ENCODE peak calls at places on chromosomes 6 and 20, in four cellular contexts. Y is HepG2, M is GM12878, Z is K562. L is an unnamed sample. For H3K27me3 and H3K4me1, the result is how much of the 10 kb centered on the place peaks cover.

GRCh38 chr20:39893013-39893685 is 795.9 kb downstream of the MAFB start:
- DNase-seq in Z (no peak), M (no peak), Y (no peak), L (peak)

GRCh38 chr6:113351183-113351834 is 505.8 kb upstream of the MARCKS start:
- DNase-seq in Y (no peak), M (no peak), Z (no peak), L (peak)

GRCh38 chr6:168342626-168343025 is 23.0 kb upstream of the DACT2 start:
- DNase-seq in Z (no peak), M (no peak), Y (no peak), L (no peak)

GRCh38 chr6:33427585-33428218 is 7.8 kb downstream of the SYNGAP1 start:
- DNase-seq in Z (peak), Y (no peak), M (no peak), L (no peak)

GRCh38 chr6:30198166-30199084 is 14.8 kb downstream of the TRIM26 start:
- DNase-seq in Y (no peak), M (no peak), Z (no peak), L (no peak)

GRCh38 chr6:155154158-155154830 is 109.5 kb upstream of the CLDN20 start:
- DNase-seq in Y (peak), Z (peak), M (no peak), L (peak)

GRCh38 chr6:151155095-151155494 is 84.7 kb upstream of the AKAP12 start:
- DNase-seq in Z (no peak), Y (no peak), M (no peak), L (no peak)

GRCh38 chr6:39496951-39497350 is 174.4 kb upstream of the KCNK16 start:
- DNase-seq in Y (no peak), Z (no peak), M (no peak), L (no peak)

GRCh38 chr20:16241911-16242310 is 331.3 kb downstream of the KIF16B start:
- DNase-seq in M (no peak), Y (peak), Z (no peak), L (no peak)

GRCh38 chr20:9919271-9920014 is 80.6 kb upstream of the PAK5 start:
- DNase-seq in Z (no peak), Y (no peak), M (peak), L (no peak)

GRCh38 chr6:170022827-170023619 is 267.9 kb downstream of the DLL1 start:
- DNase-seq in Z (no peak), Y (no peak), M (no peak), L (no peak)

GRCh38 chr6:36436466-36436865 is 6.2 kb downstream of the PXT1 start:
- DNase-seq in Z (no peak), Y (no peak), M (no peak), L (peak)

GRCh38 chr6:111490067-111490466 is 7.0 kb upstream of the REV3L start:
- DNase-seq in Z (no peak), M (no peak), Y (no peak), L (no peak)

GRCh38 chr6:108592371-108593337 is 31.9 kb downstream of the FOXO3 start:
- DNase-seq in Y (no peak), Z (peak), M (peak), L (peak)

GRCh38 chr20:23550227-23550626 is 18.1 kb downstream of the CST9L start:
- DNase-seq in Y (no peak), Z (no peak), M (no peak), L (no peak)

GRCh38 chr20:41174782-41175181 is 37.4 kb downstream of the PLCG1 start:
- DNase-seq in Z (no peak), M (no peak), Y (no peak), L (peak)

GRCh38 chr6:36599791-36600209 is 5.6 kb downstream of the SRSF3 start:
- DNase-seq in Z (peak), M (no peak), Y (no peak), L (peak)

GRCh38 chr6:104705095-104705707 is 154.5 kb downstream of the HACE1 start:
- DNase-seq in Y (no peak), Z (no peak), M (no peak), L (peak)

GRCh38 chr6:79648315-79648714 is 17.2 kb downstream of the SH3BGRL2 start:
- DNase-seq in Y (no peak), M (no peak), Z (no peak), L (no peak)

GRCh38 chr20:38790210-38791053 is 15.1 kb upstream of the PPP1R16B start:
- DNase-seq in Z (peak), M (no peak), Y (peak), L (peak)

GRCh38 chr20:58555078-58555765 is 40.0 kb upstream of the APCDD1L start:
- DNase-seq in M (no peak), Z (no peak), Y (no peak), L (peak)

GRCh38 chr6:15456422-15456821 is 206.4 kb downstream of the DTNBP1 start:
- DNase-seq in Y (no peak), M (no peak), Z (no peak), L (no peak)

GRCh38 chr6:64326939-64327338 is 691.3 kb downstream of the PHF3 start:
- DNase-seq in Z (no peak), M (no peak), Y (no peak), L (no peak)

GRCh38 chr6:167576798-167577528 is 249.7 kb upstream of the AFDN start:
- DNase-seq in Y (no peak), Z (no peak), M (no peak), L (no peak)

GRCh38 chr6:111683749-111684267 is 78.1 kb upstream of the TRAF3IP2 start:
- DNase-seq in Z (no peak), Y (no peak), M (no peak), L (peak)

GRCh38 chr6:3869632-3870527 is 20.7 kb downstream of the FAM50B start:
- DNase-seq in Z (no peak), Y (peak), M (no peak), L (no peak)

GRCh38 chr6:5130135-5130866 is 45.2 kb downstream of the PPP1R3G start:
- DNase-seq in Z (no peak), Y (no peak), M (no peak), L (no peak)

GRCh38 chr6:17417817-17418216 is 24.4 kb downstream of the CAP2 start:
- DNase-seq in Y (no peak), Z (no peak), M (no peak), L (peak)

GRCh38 chr6:15254074-15254975 is 8.5 kb downstream of the JARID2 start:
- DNase-seq in M (peak), Y (peak), Z (no peak), L (no peak)

DNA sequence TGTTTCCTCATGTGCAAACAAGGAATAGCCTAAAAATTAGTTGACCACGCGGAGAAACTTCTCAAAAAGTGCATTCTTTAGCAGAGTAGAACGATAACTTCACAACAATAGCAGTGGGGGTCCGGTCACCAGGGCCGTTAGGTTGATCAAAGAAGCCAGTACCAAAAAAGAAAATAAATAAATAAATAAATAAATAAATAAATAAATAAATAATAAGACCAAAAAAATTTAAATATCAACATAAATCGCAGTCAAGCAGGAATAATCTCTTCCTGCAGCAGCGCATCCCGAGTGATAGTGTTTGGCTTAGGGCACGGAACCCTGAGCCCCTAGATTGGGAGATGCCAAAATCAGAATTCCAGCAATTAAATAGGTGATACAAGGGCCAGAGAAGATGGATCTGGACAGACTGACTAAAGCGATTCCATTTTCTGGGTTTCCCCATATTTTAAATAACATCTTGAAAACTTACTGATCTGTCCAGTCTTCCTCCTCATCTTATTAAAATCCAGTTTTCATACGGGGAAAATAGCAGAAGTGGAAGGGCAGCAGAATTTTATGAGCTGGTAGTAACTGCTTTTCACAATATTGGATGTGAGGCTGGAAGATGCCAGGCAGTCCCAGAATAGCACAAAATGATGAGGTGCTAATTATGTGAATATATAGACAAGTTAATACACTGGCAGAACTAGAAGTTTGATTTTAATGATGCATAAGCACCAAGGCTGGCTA is 4.5 kb upstream of the OLIG3 start:
- DNase-seq in Y (no peak), Z (no peak), M (no peak), L (no peak)
- H3K27me3 ChIP-seq in Y (under half), Z (under half), M (under half), L (half or more)

GRCh38 chr6:163490826-163491577 is 76.5 kb downstream of the QKI start:
- DNase-seq in Y (no peak), M (no peak), Z (no peak), L (peak)
- TF ChIP-seq BHLHE40 in Y (no peak), M (no peak), Z (no peak), L (no peak)

DNA sequence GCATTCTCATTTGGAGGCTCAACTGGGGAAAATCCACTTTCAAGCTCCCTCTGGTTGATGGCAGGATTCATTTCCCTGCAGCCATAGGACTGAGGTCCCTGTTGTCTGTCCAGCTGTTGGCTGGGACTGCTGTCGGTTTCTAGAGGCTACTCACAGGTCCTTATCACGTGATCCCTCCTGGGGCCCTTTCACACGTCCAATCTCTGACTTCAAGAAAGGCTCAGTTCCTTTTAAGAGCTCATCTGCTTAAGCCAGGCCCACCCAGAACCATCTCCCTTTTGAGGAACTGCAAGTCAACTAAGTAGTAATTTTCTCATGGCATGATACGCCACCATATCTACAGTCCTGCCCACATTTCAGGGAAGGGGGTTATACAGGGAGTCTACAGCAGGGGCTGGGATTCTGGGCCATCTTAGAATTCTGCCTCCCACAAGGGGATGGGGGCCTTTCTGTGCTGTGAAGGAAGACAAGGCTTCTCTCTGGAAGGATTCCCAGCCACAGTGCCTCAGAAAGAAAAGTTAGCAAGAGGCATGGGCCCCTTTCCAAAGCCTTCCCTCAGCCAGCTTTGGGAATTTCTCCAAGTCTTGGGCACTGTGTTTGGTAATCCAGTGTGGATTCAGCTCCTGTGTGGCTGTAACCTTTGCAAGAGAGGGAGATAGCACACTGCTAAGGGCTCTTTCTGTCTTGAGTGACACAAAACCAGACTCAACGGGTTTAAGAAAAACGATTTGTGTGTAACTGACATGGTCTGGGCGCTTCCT is 66.4 kb downstream of the CTCFL start:
- DNase-seq in M (no peak), Z (no peak), Y (no peak), L (no peak)
- H3K4me1 ChIP-seq in M (under half), Z (under half), Y (under half), L (under half)

DNA sequence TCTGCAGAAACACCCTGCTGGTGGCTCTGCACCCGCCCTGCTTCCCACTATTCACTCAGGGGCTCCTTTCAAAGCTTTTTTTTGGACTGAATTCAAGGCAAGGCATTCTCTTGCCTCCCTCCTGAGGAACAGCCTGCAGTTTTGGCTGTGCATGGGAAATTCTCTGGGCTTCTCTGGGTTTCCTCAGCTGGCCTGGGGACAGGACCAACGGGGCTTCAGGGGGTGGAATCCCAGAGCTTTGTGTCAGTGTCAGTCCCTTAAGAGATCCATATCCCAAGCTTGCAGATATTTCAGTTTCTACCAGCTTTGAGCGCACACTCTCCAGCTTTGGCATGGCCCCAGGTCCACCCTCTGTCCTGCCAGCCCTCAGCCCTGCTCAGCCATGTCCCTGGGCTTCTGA is 2.0 kb downstream of the SCRT2 start:
- DNase-seq in M (no peak), Y (no peak), Z (no peak), L (no peak)
- H3K27me3 ChIP-seq in M (under half), Y (under half), Z (under half), L (half or more)

GRCh38 chr6:143700684-143701342 is 23.0 kb downstream of the PHACTR2 start:
- DNase-seq in Y (no peak), M (no peak), Z (no peak), L (peak)
- TF ChIP-seq BHLHE40 in Y (no peak), M (no peak), Z (no peak), L (peak)

GRCh38 chr6:11218477-11218826 is 14.0 kb downstream of the NEDD9 start:
- DNase-seq in Z (no peak), Y (no peak), M (no peak), L (no peak)
- H3K4me1 ChIP-seq in Z (under half), Y (half or more), M (under half), L (under half)

GRCh38 chr6:34568829-34569228 is 12.7 kb upstream of the SPDEF start:
- DNase-seq in Y (no peak), Z (no peak), M (no peak), L (no peak)

GRCh38 chr6:34568341-34568680 is 12.2 kb upstream of the SPDEF start:
- DNase-seq in M (no peak), Z (no peak), Y (no peak), L (no peak)

GRCh38 chr6:34570066-34570833 is 14.1 kb upstream of the SPDEF start:
- DNase-seq in M (no peak), Y (no peak), Z (no peak), L (no peak)

GRCh38 chr6:34571388-34571787 is 15.3 kb upstream of the SPDEF start:
- DNase-seq in M (no peak), Z (no peak), Y (no peak), L (no peak)

DNA sequence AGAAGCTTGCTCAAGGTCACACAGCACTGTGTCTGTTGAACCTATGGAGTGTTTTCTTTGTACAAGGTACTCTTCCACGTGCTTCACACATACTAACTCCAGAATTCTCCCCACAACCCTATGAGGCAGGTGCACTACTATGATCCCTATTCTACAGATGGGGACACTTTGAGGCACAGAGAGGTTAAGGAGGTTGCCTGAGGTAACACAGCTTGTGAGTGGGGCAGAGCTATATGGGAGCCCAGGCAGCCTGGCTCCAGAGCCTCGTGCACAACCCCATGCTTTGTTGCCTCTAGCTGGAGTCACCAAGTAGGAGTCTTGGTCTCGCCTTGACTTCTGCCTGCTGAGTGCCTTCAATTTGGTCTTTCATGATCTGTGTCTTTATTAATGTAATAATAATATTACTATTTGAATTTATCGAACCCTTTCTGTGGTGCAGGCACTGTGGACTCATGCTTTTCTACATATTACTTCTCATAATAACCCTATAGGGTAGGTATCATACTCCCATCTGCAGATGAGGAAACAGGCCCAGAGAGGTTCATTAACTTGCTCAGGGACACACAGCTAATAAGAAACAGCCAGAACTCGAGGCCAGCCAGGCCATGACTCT is 13.3 kb upstream of the SPDEF start:
- DNase-seq in Y (no peak), M (no peak), Z (no peak), L (no peak)
- H3K27me3 ChIP-seq in Y (under half), M (under half), Z (under half), L (under half)

GRCh38 chr20:51412333-51412761 is 130.2 kb downstream of the NFATC2 start:
- DNase-seq in Z (no peak), Y (no peak), M (no peak), L (peak)

GRCh38 chr20:51412991-51413471 is 129.5 kb downstream of the NFATC2 start:
- DNase-seq in Z (no peak), M (no peak), Y (peak), L (no peak)

GRCh38 chr20:51416532-51417244 is 125.8 kb downstream of the NFATC2 start:
- DNase-seq in Z (no peak), M (no peak), Y (no peak), L (no peak)

GRCh38 chr20:51411867-51412266 is 130.7 kb downstream of the NFATC2 start:
- DNase-seq in M (no peak), Y (no peak), Z (no peak), L (no peak)

GRCh38 chr20:51413753-51414323 is 128.7 kb downstream of the NFATC2 start:
- DNase-seq in Y (no peak), M (no peak), Z (no peak), L (no peak)
- TF ChIP-seq BHLHE40 in Y (no peak), M (no peak), Z (no peak), L (no peak)

GRCh38 chr6:13676551-13677156 is 35.0 kb downstream of the RANBP9 start:
- DNase-seq in Z (no peak), Y (no peak), M (no peak), L (no peak)
- H3K4me1 ChIP-seq in Z (under half), Y (under half), M (under half), L (under half)

DNA sequence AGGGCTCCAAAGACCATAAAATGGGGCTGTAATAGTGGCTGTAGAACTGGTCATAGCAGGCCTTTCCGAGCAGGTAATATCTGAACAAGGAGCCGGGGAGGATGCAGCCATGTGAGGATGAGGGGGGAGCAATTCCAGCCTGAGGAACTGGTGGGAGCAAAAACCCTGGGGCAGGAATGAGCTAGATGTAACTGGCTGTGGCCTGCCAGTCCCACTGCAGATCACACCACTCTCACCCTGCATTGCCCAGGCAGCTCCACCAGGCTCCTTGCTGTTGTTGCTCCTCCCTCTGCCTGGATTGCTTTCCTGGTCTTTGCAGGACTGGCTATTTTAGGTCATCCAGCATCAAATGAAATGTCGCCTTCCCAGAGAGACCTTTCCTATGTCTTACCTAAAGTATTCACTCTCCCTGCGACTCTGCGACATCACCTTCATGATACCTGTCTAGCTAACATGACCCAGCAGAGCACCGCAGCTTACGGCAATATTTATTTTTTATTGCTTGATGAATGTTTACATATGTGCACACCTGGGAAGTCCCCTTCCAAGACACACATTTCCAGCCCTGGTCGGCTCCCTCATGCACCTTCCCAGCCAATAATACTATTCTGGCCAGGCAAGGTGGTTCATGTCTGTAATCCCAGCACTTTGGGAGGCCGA is 2.4 kb upstream of the ZFP64 start:
- DNase-seq in Y (no peak), Z (no peak), M (no peak), L (no peak)
- H3K27me3 ChIP-seq in Y (under half), Z (under half), M (under half), L (under half)